ENCODE peak calls at places on chromosomes 3 and 15, in nine cellular contexts. M, J, C, W, I, H, F, A and K are unnamed samples. For H3K4me1, the result is how much of the 10 kb centered on the place peaks cover.

GRCh38 chr15:50138391-50138790 is 19.4 kb upstream of the ATP8B4 start:
- DNase-seq in M (no peak), J (no peak), C (no peak), W (no peak), I (no peak), H (peak), F (no peak), A (peak), K (no peak)

GRCh38 chr3:139111392-139112229 is 66.9 kb upstream of the PRR23C start:
- DNase-seq in M (peak), J (no peak), C (peak), W (peak), I (peak), H (peak), F (peak), A (peak), K (peak)

GRCh38 chr3:32372213-32372490 is 19.5 kb upstream of the CMTM7 start:
- DNase-seq in M (no peak), J (no peak), C (no peak), W (no peak), I (no peak), H (no peak), F (no peak), A (no peak), K (no peak)

GRCh38 chr3:131494706-131495105 is 8.1 kb downstream of the MRPL3 start:
- DNase-seq in M (no peak), J (no peak), C (no peak), W (no peak), I (no peak), H (no peak), F (no peak), A (no peak), K (no peak)

GRCh38 chr3:31634485-31634884 is 101.8 kb downstream of the STT3B start:
- DNase-seq in M (peak), J (no peak), C (no peak), W (no peak), I (no peak), H (peak), F (no peak), A (peak), K (no peak)

GRCh38 chr15:34682673-34683072 is 72.1 kb downstream of the GJD2 start:
- DNase-seq in M (peak), J (no peak), C (no peak), W (no peak), I (no peak), H (no peak), F (no peak), A (peak), K (no peak)

GRCh38 chr15:86653344-86654192 is 573.9 kb downstream of the AGBL1 start:
- DNase-seq in M (no peak), J (no peak), C (no peak), W (no peak), I (no peak), H (no peak), F (no peak), A (no peak), K (no peak)

GRCh38 chr3:174035317-174035886 is 637.9 kb downstream of the NLGN1 start:
- DNase-seq in M (no peak), J (no peak), C (no peak), W (no peak), I (no peak), H (peak), F (no peak), A (peak), K (no peak)

GRCh38 chr15:40549894-40550293 is 14.9 kb downstream of the CCDC32 start:
- DNase-seq in M (no peak), J (no peak), C (no peak), W (peak), I (no peak), H (no peak), F (peak), A (no peak), K (no peak)

GRCh38 chr15:73601449-73602425 is 31.5 kb downstream of the NPTN start:
- DNase-seq in M (peak), J (no peak), C (peak), W (peak), I (no peak), H (peak), F (no peak), A (peak), K (peak)

GRCh38 chr3:134949150-134949549 is 154.1 kb downstream of the EPHB1 start:
- DNase-seq in M (no peak), J (no peak), C (no peak), W (no peak), I (no peak), H (no peak), F (no peak), A (no peak), K (no peak)

DNA sequence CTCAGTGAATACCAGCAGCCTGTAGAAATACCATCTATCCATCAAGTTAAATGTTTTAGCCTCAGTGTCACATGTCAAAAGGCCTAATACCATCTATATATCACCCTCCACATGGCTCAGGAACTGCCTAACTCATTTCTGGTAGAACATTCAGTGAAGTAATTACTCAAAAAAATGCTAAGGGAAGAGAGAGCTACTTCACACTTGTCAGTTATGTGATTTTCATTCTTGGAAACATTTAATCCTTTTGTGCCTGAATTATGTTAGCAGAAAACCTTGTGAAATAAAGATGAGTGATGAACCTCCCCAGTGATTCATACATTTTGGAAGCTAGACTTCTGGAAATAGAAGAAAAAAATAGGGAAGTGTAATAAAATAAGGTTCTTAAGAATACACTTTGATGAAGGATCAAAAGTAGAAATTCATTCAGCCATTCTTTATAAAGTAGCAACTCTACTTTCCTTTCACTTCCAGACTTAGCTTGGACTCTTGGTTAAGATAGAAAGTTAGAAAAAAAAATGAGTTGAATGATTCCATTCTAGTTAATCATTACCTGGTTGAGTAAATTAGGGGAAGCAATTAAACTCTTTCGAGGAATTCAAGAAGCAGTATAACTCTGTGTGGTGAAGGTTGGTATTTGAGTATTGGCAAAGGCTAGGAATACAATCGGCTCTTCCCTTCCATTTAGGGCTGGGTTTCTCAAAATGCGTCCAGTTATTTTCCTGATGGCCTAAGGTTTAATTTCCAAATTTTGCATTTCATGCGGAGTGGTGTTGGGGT is 3.6 kb downstream of the OTOL1 start:
- DNase-seq in M (no peak), J (no peak), C (no peak), W (no peak), I (no peak), H (no peak), F (no peak), A (no peak), K (no peak)
- TF ChIP-seq CTCF in M (no peak), J (no peak), C (no peak), W (no peak), I (no peak), H (no peak), F (no peak), A (no peak), K (no peak)

GRCh38 chr3:69250014-69250413 is 127.6 kb upstream of the LMOD3 start:
- DNase-seq in M (no peak), J (no peak), C (peak), W (peak), I (no peak), H (peak), F (no peak), A (no peak), K (peak)

GRCh38 chr3:69246612-69247011 is 124.2 kb upstream of the LMOD3 start:
- DNase-seq in M (no peak), J (no peak), C (no peak), W (no peak), I (no peak), H (no peak), F (no peak), A (no peak), K (no peak)

GRCh38 chr3:69249001-69249400 is 126.6 kb upstream of the LMOD3 start:
- DNase-seq in M (no peak), J (no peak), C (no peak), W (no peak), I (no peak), H (no peak), F (no peak), A (no peak), K (no peak)

GRCh38 chr3:69251078-69251805 is 128.8 kb upstream of the LMOD3 start:
- DNase-seq in M (no peak), J (no peak), C (no peak), W (no peak), I (no peak), H (no peak), F (no peak), A (no peak), K (peak)

DNA sequence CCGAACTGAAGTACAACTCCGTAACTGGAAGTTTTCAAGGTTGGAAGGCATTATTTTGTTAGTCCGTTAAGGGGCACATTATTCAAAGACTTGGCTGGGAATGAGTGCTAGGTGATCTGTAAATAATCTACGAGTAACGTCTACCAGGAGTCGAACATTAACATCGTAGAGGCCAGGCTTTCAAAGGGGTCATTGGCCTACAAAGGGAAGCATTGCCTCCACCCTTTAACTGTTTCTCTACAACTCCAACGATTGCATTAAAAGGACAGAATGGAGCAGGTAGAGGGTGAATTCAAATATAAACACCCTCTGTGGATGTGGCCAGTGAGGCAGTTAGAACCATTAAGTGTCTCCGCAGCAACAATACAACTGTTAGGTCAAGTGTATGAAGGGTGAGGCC is 126.0 kb upstream of the LMOD3 start:
- DNase-seq in M (no peak), J (no peak), C (no peak), W (no peak), I (no peak), H (no peak), F (no peak), A (no peak), K (no peak)
- H3K4me3 ChIP-seq in M (no peak), J (no peak), C (no peak), W (no peak), I (no peak), H (peak), F (no peak), A (no peak), K (peak)

GRCh38 chr3:41598329-41598728 is 363.6 kb downstream of the ULK4 start:
- DNase-seq in M (no peak), J (no peak), C (no peak), W (no peak), I (no peak), H (no peak), F (no peak), A (no peak), K (no peak)

GRCh38 chr3:41600616-41601015 is 361.3 kb downstream of the ULK4 start:
- DNase-seq in M (no peak), J (no peak), C (no peak), W (no peak), I (no peak), H (peak), F (no peak), A (no peak), K (no peak)

GRCh38 chr3:41602121-41602520 is 359.8 kb downstream of the ULK4 start:
- DNase-seq in M (no peak), J (no peak), C (no peak), W (no peak), I (no peak), H (no peak), F (no peak), A (no peak), K (no peak)

GRCh38 chr3:41598804-41599481 is 363.0 kb downstream of the ULK4 start:
- DNase-seq in M (no peak), J (no peak), C (no peak), W (no peak), I (no peak), H (peak), F (no peak), A (peak), K (no peak)

DNA sequence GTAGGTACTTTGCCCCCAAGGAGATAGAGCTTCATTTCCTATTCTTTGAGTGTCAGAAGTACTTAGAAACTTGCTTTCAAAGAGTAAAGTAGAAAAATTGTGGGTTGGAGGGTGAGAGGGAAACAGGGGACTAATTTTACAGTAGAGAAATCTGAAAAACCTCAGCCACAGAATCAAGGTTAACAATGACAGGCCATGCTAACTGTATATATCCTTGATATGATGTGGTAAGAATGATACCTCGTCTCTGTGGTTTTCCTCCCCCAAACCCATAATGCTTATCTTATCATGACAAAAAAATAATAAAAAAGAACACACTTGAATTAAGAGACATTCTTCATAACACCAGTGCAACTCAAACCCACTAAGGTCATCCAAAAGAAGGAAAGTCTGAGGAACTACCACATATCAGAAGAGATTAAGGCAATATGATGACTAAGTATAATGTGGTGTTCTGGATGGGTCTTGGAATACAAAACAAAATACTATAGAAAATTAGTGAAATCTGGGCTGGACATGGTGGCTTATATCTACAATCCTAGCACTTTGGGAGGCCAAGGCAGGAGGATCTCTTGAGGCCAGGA is 360.4 kb downstream of the ULK4 start:
- DNase-seq in M (no peak), J (no peak), C (no peak), W (no peak), I (no peak), H (peak), F (no peak), A (no peak), K (no peak)
- H3K4me1 ChIP-seq in M (under half), J (under half), C (under half), W (under half), I (under half), H (under half), F (under half), A (under half), K (under half)

DNA sequence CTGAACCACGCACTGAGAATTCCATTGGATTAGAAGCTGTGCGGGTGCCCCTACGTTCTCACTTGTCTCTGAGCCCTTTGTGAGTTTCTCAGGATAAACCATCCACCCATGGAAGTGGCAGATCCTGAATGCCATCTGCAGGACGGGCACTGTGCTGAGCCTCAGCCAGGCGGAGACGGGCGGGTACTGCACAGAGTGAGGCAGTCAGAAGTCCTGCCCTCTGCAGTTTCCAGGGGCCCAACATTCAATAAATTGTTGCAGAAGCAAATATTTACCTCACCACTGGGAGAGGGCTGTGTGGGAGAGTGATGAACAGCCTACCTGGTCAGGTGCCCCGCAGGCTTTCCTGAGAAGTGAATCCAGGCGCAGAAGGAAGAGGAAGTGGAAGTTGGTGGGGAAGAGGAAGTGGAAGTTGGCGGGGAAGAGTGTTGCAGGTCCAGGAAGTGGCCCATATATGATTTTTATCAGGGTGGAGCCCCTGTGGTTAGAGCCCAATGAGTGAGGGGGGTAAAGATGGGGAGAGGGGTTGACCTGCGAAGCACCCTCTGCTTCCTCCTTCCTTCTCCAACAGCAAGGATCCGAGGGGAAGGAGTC is 100.8 kb downstream of the SLCO3A1 start:
- DNase-seq in M (no peak), J (no peak), C (no peak), W (no peak), I (no peak), H (no peak), F (no peak), A (no peak), K (no peak)
- TF ChIP-seq CTCF in M (no peak), J (no peak), C (no peak), W (no peak), I (no peak), H (no peak), F (no peak), A (no peak), K (no peak)

DNA sequence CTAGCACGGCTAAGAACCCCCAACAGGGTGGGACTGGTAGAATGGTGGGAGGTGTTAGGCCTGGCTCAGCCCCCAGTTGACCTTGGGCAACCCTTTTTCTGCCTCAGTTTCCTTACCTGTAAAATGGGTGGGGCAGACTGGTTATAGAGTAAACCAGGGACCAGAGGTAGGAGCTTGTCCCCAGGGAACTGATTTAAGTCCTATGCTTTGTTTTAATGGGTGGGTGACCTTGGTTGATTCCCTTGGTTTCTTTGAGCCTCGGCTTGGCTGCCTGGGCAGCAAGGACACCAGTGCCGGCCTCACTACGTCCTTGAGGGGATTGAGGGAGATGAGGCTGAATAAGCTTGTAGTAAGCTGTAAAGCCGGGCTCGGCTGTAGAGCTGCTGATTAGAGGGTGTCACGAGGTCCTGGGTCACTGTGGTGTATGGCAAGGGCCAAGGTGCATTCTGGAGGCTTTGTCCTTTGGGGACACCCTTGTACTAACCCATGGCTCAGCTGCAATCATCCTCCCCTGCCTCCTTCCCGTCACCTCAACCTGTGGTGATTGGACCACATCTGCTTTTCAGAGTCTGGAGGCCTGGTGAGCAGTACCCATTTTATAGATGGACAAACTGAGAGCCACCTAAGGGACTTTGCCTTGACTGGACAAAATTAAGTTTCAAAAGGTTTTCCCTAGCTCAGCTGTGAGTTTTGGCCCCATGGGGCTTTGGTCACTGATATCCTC is 2.2 kb downstream of the SLC6A6 start:
- DNase-seq in M (no peak), J (no peak), C (peak), W (no peak), I (no peak), H (no peak), F (no peak), A (no peak), K (no peak)
- H3K4me3 ChIP-seq in M (no peak), J (no peak), C (peak), W (peak), I (peak), H (peak), F (peak), A (peak), K (peak)

DNA sequence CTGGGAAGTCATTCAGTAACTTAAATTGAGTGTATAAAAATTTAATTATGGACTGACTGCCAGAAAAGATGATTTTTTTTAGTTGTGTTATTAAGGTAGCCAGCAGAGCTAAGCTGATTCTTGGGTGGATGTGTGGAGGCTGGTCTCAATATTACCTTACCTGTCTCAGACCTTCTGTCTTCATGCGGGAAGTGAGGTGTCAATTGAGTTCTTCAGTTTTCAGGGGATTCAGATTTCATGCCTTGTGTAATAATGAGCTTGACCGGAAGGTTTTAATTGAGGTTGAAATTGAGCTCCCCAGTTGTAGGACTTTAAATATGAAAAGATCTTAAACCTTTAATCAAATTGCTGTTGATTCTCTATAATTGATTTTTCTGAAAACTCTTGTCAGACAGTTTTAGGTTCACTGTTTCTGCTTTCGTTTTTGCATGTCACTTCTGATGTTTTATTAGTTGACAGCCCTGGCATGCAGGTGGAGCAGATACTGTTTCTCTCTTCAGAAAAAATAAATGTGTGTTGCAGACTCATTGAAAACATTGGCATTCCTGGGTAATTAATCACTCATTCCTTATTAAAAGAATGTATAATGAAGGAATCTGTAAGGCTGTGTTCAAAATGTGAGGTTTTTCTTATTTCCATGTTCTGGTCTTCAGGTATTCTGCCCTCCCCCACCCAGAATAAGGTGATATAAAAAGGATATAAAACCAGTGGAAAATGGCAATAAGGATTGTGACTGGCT is 54.5 kb downstream of the PSMD6 start:
- DNase-seq in M (peak), J (no peak), C (no peak), W (no peak), I (no peak), H (peak), F (no peak), A (peak), K (no peak)
- H3K4me1 ChIP-seq in M (half or more), J (under half), C (under half), W (half or more), I (half or more), H (half or more), F (under half), A (under half), K (half or more)